ENCODE peak calls at places on chromosomes 2 and 18, in five cellular contexts. One of them, this sample, is unnamed.

GRCh38 chr2:79935771-79936657 is 368.5 kb downstream of the LRRTM1 start:
- DNase-seq in mammary epithelial cell: peak; percentile 23
- DNase-seq in SK-N-SH: peak; percentile 48
- DNase-seq in MM.1S: peak; percentile 61
- DNase-seq in astrocyte: peak; percentile 40
- DNase-seq in this sample: no peak

GRCh38 chr2:85753525-85754312 is at the start of gene ATOH8:
- DNase-seq in mammary epithelial cell: peak; percentile 31
- DNase-seq in SK-N-SH: peak; percentile 78
- DNase-seq in MM.1S: peak; percentile 25
- DNase-seq in astrocyte: peak; percentile 62
- DNase-seq in this sample: peak; percentile 95

GRCh38 chr2:71685073-71685848 is 231.9 kb downstream of the DYSF start:
- DNase-seq in mammary epithelial cell: no peak
- DNase-seq in SK-N-SH: no peak
- DNase-seq in MM.1S: no peak
- DNase-seq in astrocyte: no peak
- DNase-seq in this sample: peak; percentile 30

GRCh38 chr2:64543006-64543697 is 19.0 kb downstream of the AFTPH start:
- DNase-seq in mammary epithelial cell: no peak
- DNase-seq in SK-N-SH: no peak
- DNase-seq in MM.1S: no peak
- DNase-seq in astrocyte: no peak
- DNase-seq in this sample: no peak

GRCh38 chr18:10086458-10086857 is 172.6 kb downstream of the VAPA start:
- DNase-seq in mammary epithelial cell: peak; percentile 20
- DNase-seq in SK-N-SH: no peak
- DNase-seq in MM.1S: no peak
- DNase-seq in astrocyte: no peak
- DNase-seq in this sample: no peak

GRCh38 chr2:104938226-104938941 is 84.5 kb downstream of the POU3F3 start:
- DNase-seq in mammary epithelial cell: no peak
- DNase-seq in SK-N-SH: no peak
- DNase-seq in MM.1S: no peak
- DNase-seq in astrocyte: no peak
- DNase-seq in this sample: no peak

GRCh38 chr2:121470917-121471316 is 59.8 kb upstream of the RNU4ATAC start:
- DNase-seq in mammary epithelial cell: no peak
- DNase-seq in SK-N-SH: no peak
- DNase-seq in MM.1S: no peak
- DNase-seq in astrocyte: no peak
- DNase-seq in this sample: no peak

GRCh38 chr2:164542584-164543021 is 78.7 kb downstream of the GRB14 start:
- DNase-seq in mammary epithelial cell: peak; percentile 72
- DNase-seq in SK-N-SH: no peak
- DNase-seq in MM.1S: no peak
- DNase-seq in astrocyte: peak; percentile 92
- DNase-seq in this sample: no peak

GRCh38 chr2:202109737-202110184 is 36.7 kb downstream of the KIAA2012 start:
- DNase-seq in mammary epithelial cell: no peak
- DNase-seq in SK-N-SH: no peak
- DNase-seq in MM.1S: no peak
- DNase-seq in astrocyte: peak; percentile 70
- DNase-seq in this sample: no peak

GRCh38 chr2:69997296-69998184 is 36.1 kb upstream of the ASPRV1 start:
- DNase-seq in mammary epithelial cell: peak; percentile 81
- DNase-seq in SK-N-SH: no peak
- DNase-seq in MM.1S: no peak
- DNase-seq in astrocyte: peak; percentile 31
- DNase-seq in this sample: peak; percentile 85

GRCh38 chr2:128440666-128441340 is 122.1 kb upstream of the HS6ST1 start:
- DNase-seq in mammary epithelial cell: no peak
- DNase-seq in SK-N-SH: peak; percentile 62
- DNase-seq in MM.1S: no peak
- DNase-seq in astrocyte: no peak
- DNase-seq in this sample: peak; percentile 66

GRCh38 chr2:74502720-74503505 is 3.5 kb upstream of the LBX2 start:
- DNase-seq in mammary epithelial cell: peak; percentile 55
- DNase-seq in SK-N-SH: peak; percentile 30
- DNase-seq in MM.1S: peak; percentile 58
- DNase-seq in astrocyte: peak; percentile 67
- DNase-seq in this sample: peak; percentile 96

GRCh38 chr2:196431957-196432356 is 207.6 kb upstream of the CCDC150 start:
- DNase-seq in mammary epithelial cell: no peak
- DNase-seq in SK-N-SH: peak; percentile 29
- DNase-seq in MM.1S: peak; percentile 11
- DNase-seq in astrocyte: no peak
- DNase-seq in this sample: no peak

GRCh38 chr2:9630001-9630749 is 622 bp downstream of the YWHAQ start:
- DNase-seq in mammary epithelial cell: peak; percentile 72
- DNase-seq in SK-N-SH: peak; percentile 92
- DNase-seq in MM.1S: peak; percentile 80
- DNase-seq in astrocyte: no peak
- DNase-seq in this sample: peak; percentile 77

DNA sequence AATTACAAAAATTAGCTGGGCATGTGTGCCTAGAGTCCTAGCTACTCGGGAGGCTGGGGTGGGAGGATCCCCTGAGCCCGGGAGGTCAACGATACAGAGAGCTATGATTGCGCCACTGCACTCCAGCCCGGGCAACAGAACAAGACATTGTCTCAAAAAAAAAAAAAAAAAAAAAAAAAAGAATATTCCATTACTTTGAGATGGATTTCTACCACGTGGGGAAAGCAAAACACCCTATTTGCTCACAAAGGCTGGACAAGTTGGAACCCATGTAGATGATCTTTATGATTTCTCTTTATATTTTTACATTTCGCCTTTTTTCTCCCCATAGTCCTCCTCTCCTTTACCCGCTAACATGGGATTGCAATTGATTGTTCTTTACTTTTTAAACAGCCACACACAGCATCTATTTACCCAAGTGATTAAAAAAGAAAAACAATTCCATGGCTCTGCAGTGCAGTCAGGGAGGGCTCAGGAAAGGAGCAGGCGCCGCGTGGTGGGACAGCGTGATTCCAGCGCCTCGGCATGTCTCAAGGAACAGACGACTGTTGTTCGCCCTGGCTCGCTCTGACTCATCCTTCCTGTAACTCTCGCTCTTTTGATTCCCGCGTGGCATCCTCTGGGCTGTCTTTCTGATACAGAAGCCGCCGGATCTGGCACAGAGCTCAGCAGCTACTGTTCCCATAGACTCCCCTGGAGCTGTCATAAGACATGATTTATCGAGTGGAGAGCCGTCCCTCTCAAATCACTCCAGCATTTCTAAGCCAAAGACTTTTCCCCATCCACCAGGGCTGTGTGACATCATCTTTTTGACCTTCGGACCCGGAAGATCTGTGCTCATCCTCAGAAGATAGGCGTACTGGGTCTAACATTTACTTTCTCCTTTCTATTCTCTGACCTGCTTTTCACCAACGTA is 230.4 kb upstream of the AGAP1 start:
- DNase-seq in mammary epithelial cell: peak; percentile 65
- DNase-seq in SK-N-SH: peak; percentile 27
- DNase-seq in MM.1S: no peak
- DNase-seq in astrocyte: peak; percentile 91
- DNase-seq in this sample: peak; percentile 63
- H3K4me3 ChIP-seq in mammary epithelial cell: no peak overlapping the region
- H3K4me3 ChIP-seq in SK-N-SH: peak overlapping the region; percentile 28
- H3K4me3 ChIP-seq in MM.1S: no peak overlapping the region
- H3K4me3 ChIP-seq in astrocyte: peak overlapping the region; percentile 43
- H3K4me3 ChIP-seq in this sample: no peak overlapping the region

DNA sequence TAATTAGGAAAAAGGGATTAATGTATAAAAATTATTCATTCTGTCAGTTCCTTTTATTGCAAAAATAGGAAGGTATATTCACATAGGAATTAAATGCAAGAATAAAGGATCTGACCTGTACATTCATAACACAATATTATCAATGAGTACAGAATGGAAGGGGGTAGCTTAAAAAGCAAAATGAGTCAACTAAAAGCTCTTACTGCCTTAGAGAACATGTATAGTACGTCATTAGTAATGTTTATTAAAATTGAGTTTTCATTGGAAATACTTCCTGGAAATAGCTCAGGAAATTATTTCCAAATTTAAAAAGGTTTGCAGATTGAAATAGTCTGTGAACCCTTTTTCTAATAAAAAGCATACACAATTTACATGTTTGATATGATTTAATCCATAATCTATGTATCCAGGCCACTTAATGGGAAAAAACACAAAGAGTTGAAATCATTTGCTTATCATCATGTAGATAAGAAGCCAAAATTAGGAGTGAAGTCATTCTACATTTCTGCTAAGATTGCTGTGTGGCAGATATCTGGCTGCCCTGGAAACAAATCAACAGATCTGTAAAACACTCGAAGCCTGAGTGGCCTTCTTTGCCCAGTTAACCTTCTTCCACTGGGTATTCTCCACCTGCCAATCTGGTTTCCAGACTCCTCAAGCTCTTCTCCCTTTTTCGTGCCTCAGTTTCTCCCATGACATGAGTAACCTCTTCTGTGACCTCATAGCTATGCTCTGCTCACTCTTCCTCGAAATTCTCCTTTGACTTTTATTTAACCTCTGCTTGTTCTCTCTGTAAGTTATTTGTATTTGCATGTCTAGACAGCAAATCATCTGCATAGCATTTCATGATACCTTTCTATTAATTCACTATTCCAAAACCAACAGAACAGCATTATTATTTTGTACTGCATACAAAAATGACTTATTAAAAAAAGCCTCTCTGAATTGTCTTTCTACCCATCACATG is 181.2 kb upstream of the REV1 start:
- DNase-seq in mammary epithelial cell: no peak
- DNase-seq in SK-N-SH: peak; percentile 59
- DNase-seq in MM.1S: no peak
- DNase-seq in astrocyte: peak; percentile 77
- DNase-seq in this sample: no peak
- H3K27ac ChIP-seq in mammary epithelial cell: no peak overlapping the region
- H3K27ac ChIP-seq in SK-N-SH: no peak overlapping the region
- H3K27ac ChIP-seq in MM.1S: no peak overlapping the region
- H3K27ac ChIP-seq in astrocyte: peak overlapping the region; percentile 37
- H3K27ac ChIP-seq in this sample: no peak overlapping the region

GRCh38 chr2:26177122-26177521 is 4.2 kb downstream of the GAREM2 start:
- DNase-seq in mammary epithelial cell: no peak
- DNase-seq in SK-N-SH: peak; percentile 39
- DNase-seq in MM.1S: no peak
- DNase-seq in astrocyte: no peak
- DNase-seq in this sample: no peak

GRCh38 chr2:26178246-26178645 is 5.4 kb downstream of the GAREM2 start:
- DNase-seq in mammary epithelial cell: no peak
- DNase-seq in SK-N-SH: peak; percentile 22
- DNase-seq in MM.1S: no peak
- DNase-seq in astrocyte: no peak
- DNase-seq in this sample: no peak

GRCh38 chr2:26182441-26182840 is 9.6 kb downstream of the GAREM2 start:
- DNase-seq in mammary epithelial cell: no peak
- DNase-seq in SK-N-SH: peak; percentile 43
- DNase-seq in MM.1S: no peak
- DNase-seq in astrocyte: no peak
- DNase-seq in this sample: no peak

GRCh38 chr2:26178746-26179436 is 6.0 kb downstream of the GAREM2 start:
- DNase-seq in mammary epithelial cell: no peak
- DNase-seq in SK-N-SH: peak; percentile 89
- DNase-seq in MM.1S: peak; percentile 47
- DNase-seq in astrocyte: no peak
- DNase-seq in this sample: no peak

DNA sequence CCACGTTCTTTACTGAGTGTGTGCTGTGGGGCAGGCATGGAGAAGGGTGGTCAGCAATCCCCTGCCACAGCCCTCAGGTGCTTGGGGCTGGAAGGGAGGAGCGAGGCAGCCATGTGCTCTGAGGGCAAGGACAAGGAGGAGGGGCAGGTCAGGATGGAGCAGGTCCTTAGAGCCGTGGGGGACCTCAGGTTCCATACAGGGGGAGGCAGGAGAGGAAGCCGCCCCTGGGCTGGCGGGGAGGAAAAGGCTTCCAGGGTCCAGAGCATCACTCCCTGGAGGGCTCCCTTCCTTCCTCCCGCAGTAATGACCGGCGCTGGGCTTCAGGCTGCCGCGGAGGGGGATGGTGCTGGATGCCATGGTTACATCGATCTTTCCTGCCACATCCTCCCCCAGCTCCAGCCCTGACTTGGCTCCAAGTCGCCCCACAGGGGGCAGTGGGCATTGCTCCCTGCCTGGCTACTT is 6.6 kb downstream of the GAREM2 start:
- DNase-seq in mammary epithelial cell: no peak
- DNase-seq in SK-N-SH: peak; percentile 64
- DNase-seq in MM.1S: no peak
- DNase-seq in astrocyte: no peak
- DNase-seq in this sample: no peak
- H3K4me3 ChIP-seq in mammary epithelial cell: no peak overlapping the region
- H3K4me3 ChIP-seq in SK-N-SH: peak overlapping the region; percentile 56
- H3K4me3 ChIP-seq in MM.1S: peak overlapping the region; percentile 63
- H3K4me3 ChIP-seq in astrocyte: peak overlapping the region; percentile 46
- H3K4me3 ChIP-seq in this sample: peak overlapping the region; percentile 42

GRCh38 chr18:23563377-23564043 is 22.8 kb downstream of the NPC1 start:
- DNase-seq in mammary epithelial cell: peak; percentile 76
- DNase-seq in SK-N-SH: no peak
- DNase-seq in MM.1S: no peak
- DNase-seq in astrocyte: peak; percentile 68
- DNase-seq in this sample: no peak
- H3K27ac ChIP-seq in mammary epithelial cell: peak overlapping the region; percentile 38
- H3K27ac ChIP-seq in SK-N-SH: no peak overlapping the region
- H3K27ac ChIP-seq in MM.1S: no peak overlapping the region
- H3K27ac ChIP-seq in astrocyte: no peak overlapping the region
- H3K27ac ChIP-seq in this sample: no peak overlapping the region

This sample was measured in left lung.